ENCODE peak calls at places on chromosome X, in four cellular contexts. One of them, this sample, is unnamed.

GRCh38 chrX:16268206-16268605 is 100.9 kb downstream of the MAGEB17 start:
- DNase-seq in OCI-LY7: no peak
- DNase-seq in kidney: no peak
- DNase-seq in mesenchymal stem cell: no peak
- DNase-seq in this sample: no peak

GRCh38 chrX:151983186-151983585 is 8.7 kb upstream of the GABRE start:
- DNase-seq in OCI-LY7: no peak
- DNase-seq in kidney: no peak
- DNase-seq in mesenchymal stem cell: peak
- DNase-seq in this sample: no peak

GRCh38 chrX:150032742-150033141 is 94.5 kb upstream of the EOLA2 start:
- DNase-seq in OCI-LY7: no peak
- DNase-seq in kidney: no peak
- DNase-seq in mesenchymal stem cell: peak
- DNase-seq in this sample: peak

GRCh38 chrX:26999634-27000033 is 463.5 kb downstream of the PPP4R3C start:
- DNase-seq in OCI-LY7: no peak
- DNase-seq in kidney: no peak
- DNase-seq in mesenchymal stem cell: no peak
- DNase-seq in this sample: no peak

GRCh38 chrX:37441377-37441776 is 92.2 kb downstream of the PRRG1 start:
- DNase-seq in OCI-LY7: no peak
- DNase-seq in kidney: peak
- DNase-seq in mesenchymal stem cell: no peak
- DNase-seq in this sample: no peak

GRCh38 chrX:2550288-2551020 is 49.7 kb upstream of the DHRSX start:
- DNase-seq in OCI-LY7: no peak
- DNase-seq in kidney: no peak
- DNase-seq in mesenchymal stem cell: no peak
- DNase-seq in this sample: no peak

GRCh38 chrX:118498351-118498750 is 2.7 kb downstream of the DOCK11 start:
- DNase-seq in OCI-LY7: no peak
- DNase-seq in kidney: no peak
- DNase-seq in mesenchymal stem cell: no peak
- DNase-seq in this sample: no peak

GRCh38 chrX:16160729-16161128 is 6.6 kb upstream of the MAGEB17 start:
- DNase-seq in OCI-LY7: no peak
- DNase-seq in kidney: no peak
- DNase-seq in mesenchymal stem cell: peak
- DNase-seq in this sample: no peak

GRCh38 chrX:137313627-137314026 is 252.3 kb upstream of the ZIC3 start:
- DNase-seq in OCI-LY7: no peak
- DNase-seq in kidney: no peak
- DNase-seq in mesenchymal stem cell: no peak
- DNase-seq in this sample: no peak

GRCh38 chrX:150060406-150060805 is 122.1 kb upstream of the EOLA2 start:
- DNase-seq in OCI-LY7: no peak
- DNase-seq in kidney: no peak
- DNase-seq in mesenchymal stem cell: peak
- DNase-seq in this sample: no peak

GRCh38 chrX:120672389-120672788 is 42.5 kb upstream of the C1GALT1C1 start:
- DNase-seq in OCI-LY7: no peak
- DNase-seq in kidney: peak
- DNase-seq in mesenchymal stem cell: peak
- DNase-seq in this sample: no peak

GRCh38 chrX:50456712-50457484 is 13.7 kb downstream of the DGKK start:
- DNase-seq in OCI-LY7: no peak
- DNase-seq in kidney: no peak
- DNase-seq in mesenchymal stem cell: no peak
- DNase-seq in this sample: peak

GRCh38 chrX:134669378-134670098 is 11.3 kb upstream of the PLAC1 start:
- DNase-seq in OCI-LY7: no peak
- DNase-seq in kidney: peak
- DNase-seq in mesenchymal stem cell: peak
- DNase-seq in this sample: no peak

GRCh38 chrX:148609766-148610698 is 109.6 kb downstream of the AFF2 start:
- DNase-seq in OCI-LY7: peak
- DNase-seq in kidney: no peak
- DNase-seq in mesenchymal stem cell: no peak
- DNase-seq in this sample: no peak

GRCh38 chrX:41472231-41472815 is 25.2 kb downstream of the NYX start:
- DNase-seq in OCI-LY7: no peak
- DNase-seq in kidney: peak
- DNase-seq in mesenchymal stem cell: no peak
- DNase-seq in this sample: no peak

GRCh38 chrX:10615931-10616780 is 4.2 kb downstream of the MID1 start:
- DNase-seq in OCI-LY7: peak
- DNase-seq in kidney: no peak
- DNase-seq in mesenchymal stem cell: peak
- DNase-seq in this sample: peak

GRCh38 chrX:32744906-32745305 is 466.4 kb downstream of the DMD start:
- DNase-seq in OCI-LY7: no peak
- DNase-seq in kidney: no peak
- DNase-seq in mesenchymal stem cell: no peak
- DNase-seq in this sample: no peak

GRCh38 chrX:48891402-48892288 is 5.9 kb downstream of the TIMM17B start:
- DNase-seq in OCI-LY7: peak
- DNase-seq in kidney: peak
- DNase-seq in mesenchymal stem cell: peak
- DNase-seq in this sample: peak

GRCh38 chrX:150899191-150899757 is 806 bp upstream of the CD99L2 start:
- DNase-seq in OCI-LY7: peak
- DNase-seq in kidney: peak
- DNase-seq in mesenchymal stem cell: peak
- DNase-seq in this sample: peak

GRCh38 chrX:140602140-140602539 is 97.3 kb upstream of the SOX3 start:
- DNase-seq in OCI-LY7: no peak
- DNase-seq in kidney: no peak
- DNase-seq in mesenchymal stem cell: no peak
- DNase-seq in this sample: no peak

GRCh38 chrX:64151911-64152310 is 53.6 kb downstream of the AMER1 start:
- DNase-seq in OCI-LY7: no peak
- DNase-seq in kidney: no peak
- DNase-seq in mesenchymal stem cell: no peak
- DNase-seq in this sample: no peak

GRCh38 chrX:97109730-97110129 is 226.0 kb downstream of the RPA4 start:
- DNase-seq in OCI-LY7: no peak
- DNase-seq in kidney: no peak
- DNase-seq in mesenchymal stem cell: no peak
- DNase-seq in this sample: no peak

DNA sequence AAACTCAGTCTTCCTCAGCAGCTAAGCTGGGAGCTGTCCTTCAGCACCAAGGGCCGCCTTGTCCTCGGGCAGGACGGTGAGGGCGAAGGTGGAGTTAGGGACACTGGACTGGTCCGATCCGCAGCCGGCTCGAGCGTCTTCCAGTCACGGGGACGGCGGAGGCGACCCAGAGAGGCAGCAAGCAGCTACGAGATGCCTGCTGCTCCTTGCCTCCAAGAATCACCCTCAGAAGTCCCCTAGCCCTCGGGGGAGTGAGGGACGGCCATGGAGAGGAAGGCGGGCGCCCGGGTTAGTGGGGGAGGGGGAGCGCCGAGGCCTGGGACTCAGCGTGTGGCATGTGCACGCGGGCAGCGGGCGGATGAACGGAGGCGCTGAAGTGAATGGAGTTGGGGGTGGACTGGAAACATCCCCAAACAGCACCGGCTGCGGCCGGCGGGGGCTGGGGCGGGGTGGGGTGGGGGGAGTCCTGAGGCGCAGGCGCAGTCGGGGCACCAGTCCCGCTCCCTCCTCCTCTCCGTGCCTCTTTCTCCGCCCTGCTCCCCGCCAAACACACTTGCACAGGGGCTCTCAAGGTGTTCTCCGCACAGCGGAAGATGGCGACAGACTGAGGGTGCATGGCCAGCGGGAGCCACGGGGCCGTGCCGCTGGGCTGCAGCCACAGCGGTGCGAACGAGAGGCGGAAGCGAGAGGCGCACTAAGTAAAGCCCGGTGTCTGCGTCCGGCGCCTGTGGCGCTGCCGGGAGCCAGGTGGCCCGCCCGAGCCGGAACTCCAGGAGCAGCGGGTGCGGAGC is at the start of gene NALF2:
- DNase-seq in OCI-LY7: peak
- DNase-seq in kidney: peak
- DNase-seq in mesenchymal stem cell: peak
- DNase-seq in this sample: peak
- H3K27ac ChIP-seq in OCI-LY7: peak
- H3K27ac ChIP-seq in kidney: no peak
- H3K27ac ChIP-seq in mesenchymal stem cell: no peak
- H3K27ac ChIP-seq in this sample: no peak

DNA sequence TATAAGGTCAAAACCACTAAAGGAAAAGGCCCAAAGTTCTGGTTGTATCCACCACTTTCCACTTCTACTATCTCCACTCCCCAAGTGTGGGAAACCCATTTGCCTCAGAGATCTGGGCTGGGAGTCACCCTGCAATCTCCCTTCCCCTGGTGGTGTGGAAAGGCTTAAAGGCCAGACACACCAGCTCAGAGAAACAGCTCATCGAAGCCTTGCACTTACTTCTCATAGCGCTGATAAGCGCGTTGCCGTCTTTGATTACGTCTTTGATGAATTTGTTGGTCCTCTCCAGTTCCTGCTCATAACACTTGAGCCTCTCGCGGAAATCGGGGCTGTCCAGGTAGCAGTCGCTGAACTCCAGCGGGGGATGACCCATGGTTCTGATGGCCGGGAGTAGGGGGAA is 647 bp downstream of the OPHN1 start:
- DNase-seq in OCI-LY7: no peak
- DNase-seq in kidney: no peak
- DNase-seq in mesenchymal stem cell: peak
- DNase-seq in this sample: no peak
- H3K27ac ChIP-seq in OCI-LY7: no peak
- H3K27ac ChIP-seq in kidney: no peak
- H3K27ac ChIP-seq in mesenchymal stem cell: peak
- H3K27ac ChIP-seq in this sample: no peak

GRCh38 chrX:45506149-45506768 is 305.6 kb upstream of the DIPK2B start:
- DNase-seq in OCI-LY7: no peak
- DNase-seq in kidney: no peak
- DNase-seq in mesenchymal stem cell: peak
- DNase-seq in this sample: no peak
- H3K27ac ChIP-seq in OCI-LY7: no peak
- H3K27ac ChIP-seq in kidney: peak
- H3K27ac ChIP-seq in mesenchymal stem cell: peak
- H3K27ac ChIP-seq in this sample: no peak

DNA sequence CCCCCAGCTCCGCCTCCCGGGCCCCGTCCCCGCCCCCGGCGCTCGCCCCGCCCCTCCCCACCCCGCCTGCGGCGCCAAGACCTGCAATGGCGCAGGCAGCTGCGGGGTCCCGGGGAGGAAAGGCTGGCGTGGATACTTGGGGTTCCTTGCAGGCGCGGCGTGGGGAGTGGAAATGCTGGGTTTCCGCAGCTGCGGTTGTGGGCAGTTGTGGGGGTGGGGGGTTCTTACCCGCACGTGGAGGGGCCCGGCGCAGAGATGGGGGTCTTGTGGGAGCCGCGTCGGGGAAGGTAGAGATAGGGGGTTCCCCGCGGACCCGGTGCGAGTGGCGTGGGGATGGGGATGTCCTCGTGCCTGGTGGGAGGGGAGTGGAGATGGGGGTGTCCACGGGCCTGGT is 678 bp upstream of the ASMTL start:
- DNase-seq in OCI-LY7: no peak
- DNase-seq in kidney: no peak
- DNase-seq in mesenchymal stem cell: no peak
- DNase-seq in this sample: no peak
- H3K27ac ChIP-seq in OCI-LY7: peak
- H3K27ac ChIP-seq in kidney: peak
- H3K27ac ChIP-seq in mesenchymal stem cell: peak
- H3K27ac ChIP-seq in this sample: peak

This sample was measured in A673.